ENCODE peak calls at places on chromosomes 13 and 19, in four cellular contexts. Y, W, M and V are unnamed samples.

GRCh38 chr13:110242615-110243014 is 64.3 kb downstream of the COL4A1 start:
- DNase-seq in Y (no peak), W (no peak), M (no peak), V (no peak)

GRCh38 chr19:33887891-33888290 is 91.2 kb downstream of the KCTD15 start:
- DNase-seq in Y (no peak), W (no peak), M (no peak), V (no peak)

GRCh38 chr19:8210660-8211101 is 1.5 kb downstream of the CERS4 start:
- DNase-seq in Y (no peak), W (no peak), M (no peak), V (no peak)

GRCh38 chr13:110176431-110176830 is 130.5 kb downstream of the COL4A1 start:
- DNase-seq in Y (no peak), W (no peak), M (no peak), V (no peak)

GRCh38 chr13:110799246-110800236 is 86.0 kb downstream of the ING1 start:
- DNase-seq in Y (no peak), W (no peak), M (no peak), V (no peak)

GRCh38 chr19:10544753-10545251 is 1.1 kb downstream of the ATG4D start:
- DNase-seq in Y (no peak), W (no peak), M (peak), V (no peak)

GRCh38 chr13:21074601-21075302 is 13.4 kb upstream of the LATS2 start:
- DNase-seq in Y (no peak), W (no peak), M (no peak), V (no peak)

GRCh38 chr19:49546825-49547565 is 19.2 kb downstream of the RCN3 start:
- DNase-seq in Y (peak), W (peak), M (peak), V (peak)

GRCh38 chr19:4974855-4975469 is 6.0 kb downstream of the KDM4B start:
- DNase-seq in Y (no peak), W (no peak), M (no peak), V (no peak)

GRCh38 chr19:40803857-40804782 is 5.1 kb downstream of the EGLN2 start:
- DNase-seq in Y (peak), W (peak), M (peak), V (no peak)

GRCh38 chr19:16106121-16106520 is 5.6 kb upstream of the RAB8A start:
- DNase-seq in Y (no peak), W (no peak), M (peak), V (no peak)
- TF ChIP-seq NR2C2 in Y (no peak), W (no peak), M (no peak), V (no peak)

DNA sequence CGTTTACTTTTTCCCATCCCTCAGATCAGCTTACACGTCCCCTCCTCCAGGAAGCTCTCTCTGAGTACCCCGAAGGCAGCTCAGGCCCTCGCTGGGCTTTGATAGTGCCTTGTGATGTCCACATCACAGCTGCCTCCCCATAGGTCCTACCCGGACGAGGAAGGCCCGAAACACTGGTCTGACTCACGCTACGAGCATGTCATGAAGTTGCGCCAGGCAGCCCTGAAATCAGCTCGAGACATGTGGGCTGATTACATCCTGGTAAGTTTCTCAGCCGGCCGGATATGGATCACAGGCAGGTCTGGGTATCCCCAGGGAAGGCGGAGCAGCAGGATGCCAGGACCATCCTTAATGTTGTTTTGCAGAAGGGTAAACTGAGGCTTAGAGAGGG is 4.8 kb downstream of the COLGALT1 start:
- DNase-seq in Y (no peak), W (no peak), M (no peak), V (no peak)
- TF ChIP-seq NR2C2 in Y (no peak), W (no peak), M (no peak), V (no peak)

DNA sequence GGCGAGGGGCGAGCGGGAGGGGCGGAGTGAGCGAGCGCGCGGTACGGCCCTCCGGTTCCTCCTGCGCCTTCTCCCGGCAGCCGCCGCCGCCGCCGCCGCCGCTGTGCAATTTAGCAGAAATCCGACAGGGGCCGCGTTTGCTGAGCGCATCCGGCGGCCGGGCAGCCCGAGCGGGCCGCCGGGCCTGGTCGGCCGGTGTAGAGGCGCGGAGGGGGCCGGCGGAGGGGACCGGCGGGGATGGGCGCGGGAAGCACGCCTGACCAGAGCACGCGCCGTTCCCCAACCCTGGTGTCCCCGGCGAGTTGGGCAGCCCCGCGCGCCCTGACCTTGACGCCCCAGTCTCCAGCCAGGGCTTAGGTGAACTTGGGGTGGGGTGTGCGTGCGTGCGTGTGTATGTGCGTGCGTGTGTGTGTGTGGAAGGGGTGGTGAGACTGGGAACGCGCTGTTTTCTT is 144.5 kb upstream of the ZNF536 start:
- DNase-seq in Y (peak), W (no peak), M (peak), V (peak)
- TF ChIP-seq NR2C2 in Y (no peak), W (no peak), M (no peak), V (no peak)

DNA sequence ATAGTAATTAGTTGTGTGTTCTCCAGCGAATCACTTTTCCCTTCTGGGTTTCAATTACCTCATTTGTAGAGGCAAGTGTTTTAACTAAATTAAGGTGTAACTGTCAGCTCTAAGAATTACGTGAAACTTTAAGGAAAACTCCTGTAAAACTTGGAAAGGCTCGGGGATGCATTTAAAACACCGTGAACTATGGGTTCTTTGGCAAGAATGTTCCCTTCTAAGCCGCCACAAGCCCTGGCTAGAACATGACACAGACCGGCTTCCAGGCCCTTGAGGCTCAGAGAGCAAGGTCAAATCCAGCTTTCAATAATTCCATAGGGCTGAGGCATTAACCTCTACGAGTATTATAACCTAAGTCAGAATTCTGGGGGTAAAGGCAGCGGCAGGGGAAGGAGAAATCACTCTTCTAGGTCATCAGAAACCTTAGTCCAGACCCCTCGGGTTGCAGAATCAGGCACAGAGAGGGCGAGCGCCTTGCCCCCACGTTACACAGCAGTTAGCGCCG is 662 bp downstream of the VWA8 start:
- DNase-seq in Y (peak), W (no peak), M (peak), V (no peak)
- TF ChIP-seq NR2C2 in Y (no peak), W (no peak), M (no peak), V (no peak)

GRCh38 chr13:112875627-112876026 is 93.4 kb upstream of the MCF2L start:
- DNase-seq in Y (no peak), W (no peak), M (no peak), V (no peak)

GRCh38 chr13:112877066-112877465 is 91.9 kb upstream of the MCF2L start:
- DNase-seq in Y (no peak), W (no peak), M (no peak), V (no peak)

GRCh38 chr13:112876305-112877000 is 92.6 kb upstream of the MCF2L start:
- DNase-seq in Y (no peak), W (no peak), M (no peak), V (no peak)

GRCh38 chr13:112873851-112874750 is 94.9 kb upstream of the MCF2L start:
- DNase-seq in Y (peak), W (no peak), M (peak), V (peak)

DNA sequence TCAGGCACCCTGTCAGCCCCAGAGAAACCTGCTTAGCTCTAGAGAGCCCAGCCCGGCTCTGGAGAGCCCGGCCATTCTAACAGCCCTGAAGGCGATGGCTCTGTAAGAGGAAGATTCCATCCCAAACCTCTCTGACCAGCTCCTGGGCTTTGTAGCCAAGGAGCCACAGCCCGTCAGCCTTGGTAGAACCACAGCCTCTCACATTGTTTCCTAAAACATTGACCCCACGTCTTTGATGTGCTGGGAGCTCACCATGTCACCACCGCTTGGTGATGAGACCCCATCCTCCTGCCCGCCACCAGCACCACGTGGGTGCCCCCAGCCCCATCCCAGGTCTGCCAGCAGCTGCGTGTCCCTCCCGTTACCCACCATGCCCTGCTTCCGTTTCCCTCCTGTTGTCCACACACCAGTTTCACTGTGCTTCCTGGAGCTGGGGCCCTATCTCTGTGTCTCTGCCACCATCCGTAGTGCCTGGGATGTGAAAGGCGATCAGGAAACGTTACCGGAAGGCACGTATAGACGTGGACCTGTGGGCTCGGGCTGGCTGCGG is 94.2 kb upstream of the MCF2L start:
- DNase-seq in Y (no peak), W (no peak), M (no peak), V (no peak)
- TF ChIP-seq NR2C2 in Y (no peak), W (no peak), M (no peak), V (no peak)

GRCh38 chr19:45766919-45767346 is 2.1 kb downstream of the SIX5 start:
- DNase-seq in Y (no peak), W (no peak), M (no peak), V (peak)
- TF ChIP-seq NR2C2 in Y (no peak), W (no peak), M (no peak), V (no peak)

GRCh38 chr13:84648069-84648640 is 765.9 kb upstream of the SLITRK1 start:
- DNase-seq in Y (no peak), W (no peak), M (no peak), V (no peak)

GRCh38 chr13:84645196-84646071 is 763.2 kb upstream of the SLITRK1 start:
- DNase-seq in Y (no peak), W (no peak), M (no peak), V (no peak)

GRCh38 chr13:84651288-84651687 is 769.0 kb upstream of the SLITRK1 start:
- DNase-seq in Y (peak), W (no peak), M (no peak), V (no peak)

GRCh38 chr13:84653915-84654534 is 771.8 kb upstream of the SLITRK1 start:
- DNase-seq in Y (no peak), W (no peak), M (no peak), V (no peak)

DNA sequence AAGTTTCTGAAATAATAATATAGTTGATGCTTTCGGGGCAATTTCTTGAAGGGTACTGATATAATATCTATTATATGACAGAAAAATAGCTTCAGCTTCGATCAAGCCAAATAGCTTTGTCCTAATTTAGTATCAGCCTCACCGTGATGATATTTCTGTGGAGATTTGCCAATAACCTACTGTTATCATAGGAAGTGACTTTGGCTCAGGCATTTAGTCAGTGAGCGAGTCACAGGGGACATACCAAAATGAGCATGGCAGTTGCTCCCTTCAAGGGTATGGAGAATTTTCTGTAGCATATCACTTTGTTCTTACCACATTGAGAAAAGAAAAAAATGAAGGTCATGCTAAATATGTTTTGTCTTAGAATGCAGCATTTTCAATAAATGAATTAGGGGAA is 767.6 kb upstream of the SLITRK1 start:
- DNase-seq in Y (no peak), W (no peak), M (no peak), V (no peak)
- TF ChIP-seq NR2C2 in Y (no peak), W (no peak), M (no peak), V (no peak)

DNA sequence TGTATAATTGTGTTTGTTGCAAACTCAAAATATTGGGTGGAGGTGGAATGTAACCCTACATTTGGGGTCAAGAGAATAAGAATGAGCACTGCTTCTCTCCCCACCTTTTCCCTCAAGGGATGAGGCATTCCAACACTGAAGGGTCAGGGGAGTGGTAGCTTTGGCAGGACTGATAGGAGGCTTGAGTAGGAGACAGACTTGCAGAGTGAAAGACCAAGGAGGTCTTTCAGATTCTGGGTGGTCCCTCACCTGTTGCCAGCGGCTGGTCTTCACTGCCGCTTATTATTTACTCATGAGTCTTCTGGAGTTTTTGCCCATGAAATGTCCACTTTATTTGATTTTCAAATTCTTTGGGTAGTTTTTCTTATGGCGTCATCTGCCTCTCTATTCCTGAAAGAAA is 118.8 kb downstream of the LMO7 start:
- DNase-seq in Y (no peak), W (no peak), M (no peak), V (no peak)
- TF ChIP-seq NR2C2 in Y (no peak), W (no peak), M (no peak), V (no peak)

GRCh38 chr13:52411629-52412028 is 5.7 kb upstream of the THSD1 start:
- DNase-seq in Y (no peak), W (peak), M (no peak), V (no peak)
- TF ChIP-seq NR2C2 in Y (no peak), W (no peak), M (no peak), V (no peak)

DNA sequence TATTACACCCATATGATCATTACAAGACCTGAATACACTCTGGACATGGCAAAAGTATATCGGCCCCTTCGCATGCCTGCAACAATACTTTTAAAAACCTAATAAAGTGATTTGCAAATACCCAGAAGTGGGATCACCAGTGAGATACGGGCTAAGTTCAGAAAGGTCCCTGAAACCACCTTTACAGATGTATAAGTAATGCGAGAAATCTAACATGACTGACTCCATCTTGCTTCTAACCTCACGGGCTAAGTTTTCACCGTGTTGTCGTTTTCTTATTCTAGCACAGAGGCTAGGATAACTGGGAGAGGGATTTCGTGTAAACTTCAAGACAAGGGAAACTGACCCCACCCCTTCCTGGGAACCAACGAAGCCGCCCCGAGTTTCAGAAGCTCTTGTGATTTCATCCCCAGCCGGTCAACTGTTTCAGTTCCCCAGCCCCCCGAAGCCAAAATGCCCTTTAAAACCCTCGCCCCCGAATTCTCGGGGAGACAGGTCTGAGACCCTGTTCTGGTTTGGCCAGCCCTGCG is 703 bp downstream of the NEK3 start:
- DNase-seq in Y (no peak), W (peak), M (peak), V (no peak)
- TF ChIP-seq NR2C2 in Y (no peak), W (no peak), M (no peak), V (no peak)